ENCODE peak calls at places on chromosomes 7 and 10, in five cellular contexts. One of them, this sample, is unnamed.

GRCh38 chr10:123331438-123331837 is 177.2 kb downstream of the BUB3 start:
- DNase-seq in progenitor cell of endocrine pancreas: no peak
- DNase-seq in fibroblast of pulmonary artery: no peak
- DNase-seq in A549: no peak
- DNase-seq in esophagus squamous epithelium: no peak
- DNase-seq in this sample: peak

GRCh38 chr10:125708971-125709503 is 10.5 kb upstream of the EDRF1 start:
- DNase-seq in progenitor cell of endocrine pancreas: no peak
- DNase-seq in A549: no peak
- DNase-seq in fibroblast of pulmonary artery: no peak
- DNase-seq in esophagus squamous epithelium: no peak
- DNase-seq in this sample: no peak

GRCh38 chr7:1340031-1340430 is 107.4 kb downstream of the UNCX start:
- DNase-seq in fibroblast of pulmonary artery: no peak
- DNase-seq in progenitor cell of endocrine pancreas: no peak
- DNase-seq in esophagus squamous epithelium: no peak
- DNase-seq in A549: no peak
- DNase-seq in this sample: no peak

GRCh38 chr7:35780070-35780469 is 20.8 kb upstream of the SEPTIN7 start:
- DNase-seq in A549: no peak
- DNase-seq in esophagus squamous epithelium: no peak
- DNase-seq in fibroblast of pulmonary artery: no peak
- DNase-seq in progenitor cell of endocrine pancreas: no peak
- DNase-seq in this sample: no peak

GRCh38 chr7:34946486-34946885 is 90.8 kb downstream of the DPY19L1 start:
- DNase-seq in A549: no peak
- DNase-seq in progenitor cell of endocrine pancreas: no peak
- DNase-seq in esophagus squamous epithelium: no peak
- DNase-seq in fibroblast of pulmonary artery: no peak
- DNase-seq in this sample: no peak

GRCh38 chr7:22094413-22095304 is 149.0 kb upstream of the CDCA7L start:
- DNase-seq in progenitor cell of endocrine pancreas: no peak
- DNase-seq in A549: no peak
- DNase-seq in fibroblast of pulmonary artery: no peak
- DNase-seq in esophagus squamous epithelium: no peak
- DNase-seq in this sample: no peak

GRCh38 chr10:71246591-71247143 is 34.3 kb downstream of the UNC5B start:
- DNase-seq in fibroblast of pulmonary artery: no peak
- DNase-seq in esophagus squamous epithelium: no peak
- DNase-seq in A549: peak
- DNase-seq in progenitor cell of endocrine pancreas: no peak
- DNase-seq in this sample: peak

GRCh38 chr10:100911472-100911871 is 1.3 kb upstream of the SLF2 start:
- DNase-seq in fibroblast of pulmonary artery: no peak
- DNase-seq in progenitor cell of endocrine pancreas: no peak
- DNase-seq in A549: no peak
- DNase-seq in esophagus squamous epithelium: no peak
- DNase-seq in this sample: no peak

GRCh38 chr7:143279186-143280098 is 5.3 kb upstream of the TMEM139 start:
- DNase-seq in A549: peak
- DNase-seq in fibroblast of pulmonary artery: peak
- DNase-seq in progenitor cell of endocrine pancreas: no peak
- DNase-seq in esophagus squamous epithelium: no peak
- DNase-seq in this sample: peak

GRCh38 chr7:131370523-131370968 is 42.9 kb downstream of the MKLN1 start:
- DNase-seq in fibroblast of pulmonary artery: peak
- DNase-seq in esophagus squamous epithelium: no peak
- DNase-seq in progenitor cell of endocrine pancreas: no peak
- DNase-seq in A549: no peak
- DNase-seq in this sample: peak

GRCh38 chr10:104447899-104448298 is 94.3 kb downstream of the CFAP58 start:
- DNase-seq in A549: no peak
- DNase-seq in fibroblast of pulmonary artery: no peak
- DNase-seq in progenitor cell of endocrine pancreas: no peak
- DNase-seq in esophagus squamous epithelium: no peak
- DNase-seq in this sample: no peak

GRCh38 chr10:89481662-89482061 is 53.7 kb downstream of the SLC16A12 start:
- DNase-seq in A549: peak
- DNase-seq in fibroblast of pulmonary artery: peak
- DNase-seq in esophagus squamous epithelium: no peak
- DNase-seq in progenitor cell of endocrine pancreas: no peak
- DNase-seq in this sample: peak

GRCh38 chr7:157709531-157710251 is 372.9 kb downstream of the DNAJB6 start:
- DNase-seq in esophagus squamous epithelium: no peak
- DNase-seq in A549: no peak
- DNase-seq in progenitor cell of endocrine pancreas: no peak
- DNase-seq in fibroblast of pulmonary artery: no peak
- DNase-seq in this sample: no peak

GRCh38 chr7:38211940-38212339 is 33.9 kb downstream of the STARD3NL start:
- DNase-seq in A549: no peak
- DNase-seq in fibroblast of pulmonary artery: peak
- DNase-seq in progenitor cell of endocrine pancreas: no peak
- DNase-seq in esophagus squamous epithelium: no peak
- DNase-seq in this sample: no peak

GRCh38 chr7:101243786-101244384 is 996 bp downstream of the FIS1 start:
- DNase-seq in A549: no peak
- DNase-seq in fibroblast of pulmonary artery: peak
- DNase-seq in progenitor cell of endocrine pancreas: no peak
- DNase-seq in esophagus squamous epithelium: no peak
- DNase-seq in this sample: no peak

GRCh38 chr10:83544049-83544448 is 595.3 kb upstream of the GHITM start:
- DNase-seq in A549: no peak
- DNase-seq in fibroblast of pulmonary artery: peak
- DNase-seq in progenitor cell of endocrine pancreas: no peak
- DNase-seq in esophagus squamous epithelium: no peak
- DNase-seq in this sample: no peak

GRCh38 chr10:17113889-17114288 is 15.7 kb downstream of the CUBN start:
- DNase-seq in esophagus squamous epithelium: no peak
- DNase-seq in A549: no peak
- DNase-seq in fibroblast of pulmonary artery: peak
- DNase-seq in progenitor cell of endocrine pancreas: no peak
- DNase-seq in this sample: no peak

GRCh38 chr10:88831709-88832108 is 19.9 kb downstream of the ANKRD22 start:
- DNase-seq in A549: no peak
- DNase-seq in progenitor cell of endocrine pancreas: no peak
- DNase-seq in esophagus squamous epithelium: no peak
- DNase-seq in fibroblast of pulmonary artery: no peak
- DNase-seq in this sample: peak

GRCh38 chr10:3853547-3853989 is 68.6 kb upstream of the KLF6 start:
- DNase-seq in A549: no peak
- DNase-seq in progenitor cell of endocrine pancreas: no peak
- DNase-seq in fibroblast of pulmonary artery: peak
- DNase-seq in esophagus squamous epithelium: no peak
- DNase-seq in this sample: peak

GRCh38 chr7:6392712-6393666 is 54.8 kb downstream of the DAGLB start:
- DNase-seq in A549: peak
- DNase-seq in progenitor cell of endocrine pancreas: no peak
- DNase-seq in fibroblast of pulmonary artery: peak
- DNase-seq in esophagus squamous epithelium: no peak
- DNase-seq in this sample: peak

GRCh38 chr7:50822716-50823115 is 40.0 kb upstream of the GRB10 start:
- DNase-seq in fibroblast of pulmonary artery: peak
- DNase-seq in esophagus squamous epithelium: no peak
- DNase-seq in A549: peak
- DNase-seq in progenitor cell of endocrine pancreas: no peak
- DNase-seq in this sample: no peak

GRCh38 chr7:117008849-117009531 is 55.7 kb downstream of the ST7 start:
- DNase-seq in esophagus squamous epithelium: no peak
- DNase-seq in fibroblast of pulmonary artery: peak
- DNase-seq in progenitor cell of endocrine pancreas: no peak
- DNase-seq in A549: no peak
- DNase-seq in this sample: no peak

GRCh38 chr10:53430127-53430891 is 657.7 kb upstream of the MBL2 start:
- DNase-seq in esophagus squamous epithelium: no peak
- DNase-seq in progenitor cell of endocrine pancreas: no peak
- DNase-seq in A549: no peak
- DNase-seq in fibroblast of pulmonary artery: no peak
- DNase-seq in this sample: no peak

GRCh38 chr10:84946984-84947383 is 618.6 kb downstream of the CCSER2 start:
- DNase-seq in progenitor cell of endocrine pancreas: no peak
- DNase-seq in esophagus squamous epithelium: no peak
- DNase-seq in A549: no peak
- DNase-seq in fibroblast of pulmonary artery: no peak
- DNase-seq in this sample: no peak

GRCh38 chr7:77269360-77270075 is 69.9 kb upstream of the FGL2 start:
- DNase-seq in fibroblast of pulmonary artery: no peak
- DNase-seq in A549: no peak
- DNase-seq in progenitor cell of endocrine pancreas: no peak
- DNase-seq in esophagus squamous epithelium: no peak
- DNase-seq in this sample: no peak

GRCh38 chr10:89207801-89208551 is 859 bp upstream of the CH25H start:
- DNase-seq in progenitor cell of endocrine pancreas: no peak
- DNase-seq in A549: no peak
- DNase-seq in fibroblast of pulmonary artery: no peak
- DNase-seq in esophagus squamous epithelium: no peak
- DNase-seq in this sample: no peak

GRCh38 chr10:109591631-109592030 is 331.7 kb downstream of the XPNPEP1 start:
- DNase-seq in A549: no peak
- DNase-seq in progenitor cell of endocrine pancreas: no peak
- DNase-seq in esophagus squamous epithelium: no peak
- DNase-seq in fibroblast of pulmonary artery: no peak
- DNase-seq in this sample: peak

GRCh38 chr7:150383710-150384397 is 4.7 kb downstream of the ZNF775 start:
- DNase-seq in fibroblast of pulmonary artery: no peak
- DNase-seq in progenitor cell of endocrine pancreas: peak
- DNase-seq in A549: no peak
- DNase-seq in esophagus squamous epithelium: no peak
- DNase-seq in this sample: no peak

GRCh38 chr7:85021090-85021704 is 165.7 kb downstream of the SEMA3D start:
- DNase-seq in A549: peak
- DNase-seq in progenitor cell of endocrine pancreas: no peak
- DNase-seq in fibroblast of pulmonary artery: peak
- DNase-seq in esophagus squamous epithelium: no peak
- DNase-seq in this sample: peak

DNA sequence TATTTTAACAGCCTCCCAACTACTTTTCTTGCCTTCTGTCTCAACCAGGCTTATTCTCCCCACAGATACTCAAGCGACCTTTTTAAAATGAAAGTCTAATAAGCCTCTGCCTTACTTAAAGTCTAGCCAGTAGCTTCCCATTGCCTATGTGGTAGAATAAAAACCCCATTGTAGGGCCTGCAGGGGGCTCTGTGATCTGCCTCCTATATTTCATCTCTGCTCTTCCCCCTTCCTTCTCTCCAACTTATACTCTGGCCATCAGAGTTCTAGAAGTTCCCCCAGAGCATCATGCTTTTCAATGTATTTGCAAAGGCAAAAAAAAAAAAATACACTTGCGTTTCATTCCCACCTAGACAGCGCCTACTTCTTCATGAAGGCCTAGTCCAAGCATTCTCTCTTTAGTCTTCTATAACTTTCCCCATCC is 167.7 kb upstream of the ADO start:
- DNase-seq in esophagus squamous epithelium: no peak
- DNase-seq in A549: no peak
- DNase-seq in fibroblast of pulmonary artery: no peak
- DNase-seq in progenitor cell of endocrine pancreas: no peak
- DNase-seq in this sample: no peak
- TF ChIP-seq CTCF in esophagus squamous epithelium: no peak
- TF ChIP-seq CTCF in A549: no peak
- TF ChIP-seq CTCF in fibroblast of pulmonary artery: peak
- TF ChIP-seq CTCF in progenitor cell of endocrine pancreas: no peak
- TF ChIP-seq CTCF in this sample: no peak

DNA sequence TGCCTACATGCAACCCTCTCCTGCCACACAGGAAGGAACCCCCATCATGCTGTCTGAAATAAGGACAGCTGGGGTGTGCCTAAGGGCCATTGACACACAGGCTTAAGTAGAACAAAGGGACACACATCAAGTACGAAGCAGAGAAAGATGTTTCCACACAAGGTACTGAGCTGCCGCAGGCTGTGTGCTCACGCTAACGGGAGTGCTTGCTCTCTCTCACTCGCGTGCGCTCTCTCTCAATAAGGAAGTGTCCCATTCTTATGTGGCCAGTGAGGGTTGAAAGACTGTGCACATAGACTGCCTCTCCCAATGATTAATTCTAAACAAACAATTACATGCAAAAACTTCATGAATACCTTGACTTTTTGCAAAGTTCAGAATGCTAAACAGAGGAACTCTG is 29.9 kb downstream of the DCLRE1C start:
- DNase-seq in esophagus squamous epithelium: no peak
- DNase-seq in A549: peak
- DNase-seq in progenitor cell of endocrine pancreas: no peak
- DNase-seq in fibroblast of pulmonary artery: no peak
- DNase-seq in this sample: no peak
- TF ChIP-seq CTCF in esophagus squamous epithelium: no peak
- TF ChIP-seq CTCF in A549: no peak
- TF ChIP-seq CTCF in progenitor cell of endocrine pancreas: no peak
- TF ChIP-seq CTCF in fibroblast of pulmonary artery: no peak
- TF ChIP-seq CTCF in this sample: no peak

DNA sequence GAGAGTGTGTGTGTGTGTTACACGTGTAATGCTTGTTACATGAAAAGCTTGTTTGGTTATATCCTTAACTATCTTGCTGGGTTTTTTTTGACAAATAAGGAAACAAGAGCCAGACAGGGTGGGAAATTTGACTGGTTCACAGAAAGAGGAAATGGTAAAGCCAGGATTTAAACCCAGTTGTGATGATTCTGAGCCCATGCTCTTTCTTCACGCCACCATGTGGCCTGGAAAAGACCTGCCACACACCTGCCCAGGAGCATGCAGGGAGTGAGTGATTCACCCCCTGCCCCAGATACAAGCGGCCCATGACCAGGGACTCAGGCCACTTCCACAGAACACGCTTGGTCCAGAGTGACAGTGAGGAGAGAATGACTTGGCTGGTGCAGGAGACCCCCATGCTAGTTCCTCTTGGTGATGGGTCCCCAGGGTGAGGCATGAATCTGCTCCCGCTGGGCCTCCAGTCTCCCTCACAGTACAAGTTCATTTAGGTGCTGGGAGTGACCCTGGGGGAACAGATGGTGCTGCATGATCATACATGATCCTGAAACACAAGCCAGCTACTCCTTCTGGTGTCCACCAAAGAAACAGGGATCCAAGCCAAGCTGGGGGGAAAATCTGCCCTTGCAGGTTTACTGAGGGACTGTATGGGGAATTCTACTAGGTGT is 21.0 kb upstream of the EIF5AL1 start:
- DNase-seq in fibroblast of pulmonary artery: no peak
- DNase-seq in esophagus squamous epithelium: no peak
- DNase-seq in A549: no peak
- DNase-seq in progenitor cell of endocrine pancreas: no peak
- DNase-seq in this sample: no peak
- TF ChIP-seq CTCF in fibroblast of pulmonary artery: no peak
- TF ChIP-seq CTCF in esophagus squamous epithelium: peak
- TF ChIP-seq CTCF in A549: no peak
- TF ChIP-seq CTCF in progenitor cell of endocrine pancreas: peak
- TF ChIP-seq CTCF in this sample: peak

GRCh38 chr7:133299620-133300019 is 46.7 kb downstream of the EXOC4 start:
- DNase-seq in esophagus squamous epithelium: no peak
- DNase-seq in A549: no peak
- DNase-seq in fibroblast of pulmonary artery: no peak
- DNase-seq in progenitor cell of endocrine pancreas: no peak
- DNase-seq in this sample: no peak

GRCh38 chr7:133301444-133301843 is 48.6 kb downstream of the EXOC4 start:
- DNase-seq in fibroblast of pulmonary artery: peak
- DNase-seq in A549: no peak
- DNase-seq in progenitor cell of endocrine pancreas: no peak
- DNase-seq in esophagus squamous epithelium: no peak
- DNase-seq in this sample: no peak

GRCh38 chr7:133300097-133300496 is 47.2 kb downstream of the EXOC4 start:
- DNase-seq in A549: no peak
- DNase-seq in esophagus squamous epithelium: no peak
- DNase-seq in progenitor cell of endocrine pancreas: no peak
- DNase-seq in fibroblast of pulmonary artery: no peak
- DNase-seq in this sample: no peak

GRCh38 chr7:133303372-133303771 is 50.5 kb downstream of the EXOC4 start:
- DNase-seq in progenitor cell of endocrine pancreas: no peak
- DNase-seq in A549: no peak
- DNase-seq in fibroblast of pulmonary artery: no peak
- DNase-seq in esophagus squamous epithelium: no peak
- DNase-seq in this sample: no peak

GRCh38 chr7:133300811-133301210 is 47.9 kb downstream of the EXOC4 start:
- DNase-seq in esophagus squamous epithelium: no peak
- DNase-seq in progenitor cell of endocrine pancreas: no peak
- DNase-seq in A549: no peak
- DNase-seq in fibroblast of pulmonary artery: peak
- DNase-seq in this sample: no peak
- TF ChIP-seq CTCF in esophagus squamous epithelium: no peak
- TF ChIP-seq CTCF in progenitor cell of endocrine pancreas: no peak
- TF ChIP-seq CTCF in A549: no peak
- TF ChIP-seq CTCF in fibroblast of pulmonary artery: no peak
- TF ChIP-seq CTCF in this sample: no peak

This sample was measured in bronchial epithelial cell.